ENCODE peak calls at places on chromosomes 7 and 10, in ten cellular contexts. V is HT1080; R is left cardiac atrium; Q is T follicular helper cell; W is central memory CD4-positive, alpha-beta T cell; J is activated CD8-positive, alpha-beta memory T cell treated with anti-CD3 and anti-CD28 coated beads for 1 hour; A is RWPE1; K is EH; C is H4; O is AG04450. M is an unnamed sample.

GRCh38 chr7:27868117-27868516 is 128.2 kb downstream of the TAX1BP1 start:
- DNase-seq in V (peak; percentile 52), R (no peak), Q (no peak), W (no peak), J (no peak), A (peak; percentile 40), K (peak; percentile 10), C (no peak), O (no peak), M (no peak)

GRCh38 chr7:70638381-70639128 is 493.4 kb upstream of the GALNT17 start:
- DNase-seq in V (no peak), R (no peak), Q (no peak), W (no peak), J (no peak), A (no peak), K (no peak), C (no peak), O (no peak), M (no peak)

GRCh38 chr7:74355091-74355490 is 65.9 kb downstream of the CLIP2 start:
- DNase-seq in V (peak; percentile 95), R (peak; percentile 53), Q (no peak), W (no peak), J (no peak), A (peak; percentile 55), K (peak; percentile 87), C (peak; percentile 85), O (peak; percentile 49), M (no peak)

GRCh38 chr7:95509199-95509598 is 23.5 kb downstream of the ASB4 start:
- DNase-seq in V (peak; percentile 65), R (no peak), Q (no peak), W (no peak), J (no peak), A (peak; percentile 7), K (peak; percentile 69), C (peak; percentile 79), O (no peak), M (peak; percentile 36)

GRCh38 chr7:141975806-141976523 is 2.4 kb upstream of the TAS2R38 start:
- DNase-seq in V (peak; percentile 65), R (peak; percentile 78), Q (peak; percentile 45), W (peak; percentile 45), J (peak; percentile 18), A (peak; percentile 78), K (no peak), C (peak; percentile 51), O (no peak), M (peak; percentile 52)

GRCh38 chr7:156151082-156151481 is 338.8 kb upstream of the SHH start:
- DNase-seq in V (no peak), R (no peak), Q (no peak), W (no peak), J (no peak), A (no peak), K (no peak), C (no peak), O (no peak), M (no peak)

GRCh38 chr10:16843252-16843870 is 26.1 kb upstream of the RSU1 start:
- DNase-seq in V (peak; percentile 74), R (no peak), Q (no peak), W (peak; percentile 61), J (no peak), A (peak; percentile 51), K (peak; percentile 81), C (peak; percentile 63), O (peak; percentile 52), M (peak; percentile 64)

GRCh38 chr7:36532981-36533499 is 143.4 kb downstream of the ANLN start:
- DNase-seq in V (no peak), R (no peak), Q (no peak), W (no peak), J (no peak), A (no peak), K (no peak), C (no peak), O (no peak), M (no peak)

GRCh38 chr10:89165923-89166322 is 41.2 kb downstream of the CH25H start:
- DNase-seq in V (peak; percentile 59), R (no peak), Q (no peak), W (no peak), J (no peak), A (peak; percentile 25), K (peak; percentile 48), C (no peak), O (no peak), M (no peak)

GRCh38 chr7:124482229-124482628 is 283.4 kb downstream of the GPR37 start:
- DNase-seq in V (no peak), R (no peak), Q (no peak), W (no peak), J (no peak), A (no peak), K (no peak), C (no peak), O (no peak), M (no peak)

GRCh38 chr7:1542329-1542728 is 11.8 kb downstream of the MAFK start:
- DNase-seq in V (no peak), R (no peak), Q (no peak), W (no peak), J (no peak), A (no peak), K (no peak), C (no peak), O (no peak), M (no peak)

GRCh38 chr7:43647772-43648643 is 65.1 kb downstream of the STK17A start:
- DNase-seq in V (peak; percentile 99), R (peak; percentile 62), Q (no peak), W (peak; percentile 30), J (no peak), A (peak; percentile 91), K (peak; percentile 100), C (peak; percentile 100), O (peak; percentile 99), M (peak; percentile 38)

GRCh38 chr7:84216477-84216876 is 21.9 kb upstream of the SEMA3A start:
- DNase-seq in V (no peak), R (no peak), Q (no peak), W (no peak), J (no peak), A (no peak), K (peak; percentile 75), C (no peak), O (no peak), M (no peak)

GRCh38 chr7:146591976-146592375 is 475.4 kb downstream of the CNTNAP2 start:
- DNase-seq in V (no peak), R (no peak), Q (no peak), W (no peak), J (no peak), A (no peak), K (no peak), C (no peak), O (no peak), M (no peak)

GRCh38 chr7:24851791-24852190 is 94.5 kb upstream of the GSDME start:
- DNase-seq in V (peak; percentile 71), R (no peak), Q (no peak), W (no peak), J (no peak), A (peak; percentile 30), K (peak; percentile 67), C (no peak), O (peak; percentile 16), M (no peak)

GRCh38 chr7:128322040-128322643 is 21.6 kb downstream of the RBM28 start:
- DNase-seq in V (peak; percentile 44), R (no peak), Q (no peak), W (no peak), J (no peak), A (peak; percentile 11), K (peak; percentile 67), C (peak; percentile 53), O (no peak), M (peak; percentile 63)

GRCh38 chr7:105602325-105603305 is 21.3 kb upstream of the EFCAB10 start:
- DNase-seq in V (no peak), R (no peak), Q (no peak), W (no peak), J (no peak), A (no peak), K (peak; percentile 73), C (no peak), O (no peak), M (no peak)

GRCh38 chr10:88101666-88102065 is 238.2 kb downstream of the PTEN start:
- DNase-seq in V (no peak), R (no peak), Q (no peak), W (no peak), J (no peak), A (no peak), K (no peak), C (no peak), O (no peak), M (no peak)